ENCODE peak calls at places on chromosomes 3 and 15, in seven cellular contexts. P, M, N, R, C, X and I are unnamed samples.
A peak's percentile ranks its signal among the peaks of the same experiment; 100 is the strongest.

GRCh38 chr3:194598771-194599557 is 34.3 kb downstream of the TMEM44 start:
- DNase-seq in P (no peak), M (no peak), N (peak; percentile 98), R (peak; percentile 98), C (peak; percentile 100), X (peak; percentile 100), I (no peak)

GRCh38 chr3:140972833-140973232 is 31.2 kb downstream of the SLC25A36 start:
- DNase-seq in P (no peak), M (no peak), N (peak; percentile 13), R (peak; percentile 42), C (peak; percentile 16), X (peak; percentile 7), I (peak; percentile 10)

GRCh38 chr3:126538966-126539365 is 15.0 kb downstream of the CHST13 start:
- DNase-seq in P (no peak), M (no peak), N (no peak), R (no peak), C (no peak), X (no peak), I (no peak)

GRCh38 chr3:120448707-120449650 is 1.8 kb downstream of the FSTL1 start:
- DNase-seq in P (peak; percentile 43), M (no peak), N (no peak), R (peak; percentile 87), C (peak; percentile 95), X (peak; percentile 91), I (peak; percentile 79)

GRCh38 chr3:125191730-125192129 is 20.8 kb downstream of the SLC12A8 start:
- DNase-seq in P (no peak), M (no peak), N (no peak), R (no peak), C (no peak), X (no peak), I (no peak)

GRCh38 chr3:137065381-137065780 is 107.6 kb downstream of the IL20RB start:
- DNase-seq in P (peak; percentile 24), M (no peak), N (no peak), R (no peak), C (no peak), X (no peak), I (peak; percentile 32)

GRCh38 chr15:98873441-98874218 is 134.0 kb downstream of the PGPEP1L start:
- DNase-seq in P (peak; percentile 78), M (peak; percentile 61), N (peak; percentile 95), R (peak; percentile 77), C (peak; percentile 95), X (peak; percentile 93), I (peak; percentile 90)

GRCh38 chr15:48582472-48583235 is 62.9 kb downstream of the FBN1 start:
- DNase-seq in P (no peak), M (no peak), N (no peak), R (peak; percentile 96), C (peak; percentile 92), X (peak; percentile 95), I (peak; percentile 53)

GRCh38 chr15:70257573-70258220 is 160.0 kb upstream of the TLE3 start:
- DNase-seq in P (no peak), M (peak; percentile 73), N (peak; percentile 63), R (no peak), C (no peak), X (no peak), I (no peak)

GRCh38 chr3:184685646-184686045 is 26.2 kb downstream of the MAGEF1 start:
- DNase-seq in P (peak; percentile 68), M (no peak), N (no peak), R (no peak), C (peak; percentile 45), X (peak; percentile 36), I (no peak)

GRCh38 chr3:25895443-25895842 is 105.6 kb downstream of the OXSM start:
- DNase-seq in P (no peak), M (no peak), N (no peak), R (peak; percentile 71), C (peak; percentile 81), X (peak; percentile 69), I (peak; percentile 54)

GRCh38 chr15:83483612-83484011 is 36.5 kb downstream of the SH3GL3 start:
- DNase-seq in P (no peak), M (no peak), N (no peak), R (no peak), C (no peak), X (no peak), I (no peak)

GRCh38 chr3:106423321-106424225 is 554.8 kb upstream of the CBLB start:
- DNase-seq in P (no peak), M (no peak), N (no peak), R (peak; percentile 60), C (peak; percentile 78), X (peak; percentile 76), I (peak; percentile 69)

GRCh38 chr3:112650472-112650871 is 9.5 kb upstream of the CCDC80 start:
- DNase-seq in P (no peak), M (no peak), N (no peak), R (peak; percentile 50), C (peak; percentile 77), X (peak; percentile 69), I (peak; percentile 71)

GRCh38 chr15:74378853-74379252 is 11.4 kb upstream of the CYP11A1 start:
- DNase-seq in P (no peak), M (no peak), N (no peak), R (peak; percentile 53), C (peak; percentile 87), X (peak; percentile 83), I (peak; percentile 84)

GRCh38 chr3:33117461-33117860 is 3.6 kb downstream of the CRTAP start:
- DNase-seq in P (no peak), M (no peak), N (no peak), R (no peak), C (no peak), X (no peak), I (no peak)

GRCh38 chr3:33111581-33111980 is 2.2 kb upstream of the CRTAP start:
- DNase-seq in P (no peak), M (no peak), N (no peak), R (no peak), C (no peak), X (no peak), I (no peak)

GRCh38 chr3:33115024-33115768 is 1.4 kb downstream of the CRTAP start:
- DNase-seq in P (peak; percentile 91), M (peak; percentile 77), N (peak; percentile 90), R (peak; percentile 92), C (peak; percentile 93), X (peak; percentile 92), I (peak; percentile 92)

GRCh38 chr3:33113772-33114621 is at the start of gene CRTAP:
- DNase-seq in P (peak; percentile 94), M (peak; percentile 98), N (peak; percentile 97), R (peak; percentile 97), C (peak; percentile 98), X (peak; percentile 96), I (peak; percentile 98)

GRCh38 chr3:33114622-33115023 is 809 bp downstream of the CRTAP start:
- DNase-seq in P (no peak), M (no peak), N (no peak), R (no peak), C (no peak), X (no peak), I (no peak)
- H3K4me3 ChIP-seq in P (peak overlapping the region; percentile 73), M (peak overlapping the region; percentile 85), N (peak overlapping the region; percentile 72), R (peak overlapping the region; percentile 64), C (peak overlapping the region; percentile 84), X (peak overlapping the region; percentile 62), I (peak overlapping the region; percentile 55)

DNA sequence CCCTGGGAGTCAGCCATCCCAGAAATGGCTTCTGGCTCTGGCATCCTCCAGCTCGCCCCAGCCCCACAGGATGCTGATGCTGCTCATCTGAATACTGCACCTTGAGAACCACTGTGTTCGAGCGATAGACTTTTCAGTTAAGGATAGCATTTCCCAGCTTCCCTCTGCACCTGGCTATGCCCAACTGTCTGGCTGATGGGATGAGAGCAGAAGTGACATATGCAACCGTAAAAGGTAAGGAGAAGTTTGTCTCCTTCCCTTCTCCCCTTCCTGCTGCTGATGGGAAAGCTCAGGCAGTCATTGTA is 9.7 kb upstream of the HHATL start:
- DNase-seq in P (no peak), M (no peak), N (no peak), R (no peak), C (no peak), X (no peak), I (no peak)
- TF ChIP-seq CTCF in P (no peak), M (no peak), N (no peak), R (no peak), C (no peak), X (no peak), I (no peak)

GRCh38 chr3:71441217-71441924 is 142.2 kb downstream of the FOXP1 start:
- DNase-seq in P (no peak), M (peak; percentile 65), N (peak; percentile 12), R (no peak), C (peak; percentile 56), X (peak; percentile 47), I (peak; percentile 82)

GRCh38 chr3:71441925-71442620 is 141.5 kb downstream of the FOXP1 start:
- DNase-seq in P (no peak), M (no peak), N (no peak), R (no peak), C (no peak), X (no peak), I (no peak)

GRCh38 chr3:71444028-71444860 is 139.3 kb downstream of the FOXP1 start:
- DNase-seq in P (no peak), M (peak; percentile 80), N (peak; percentile 97), R (peak; percentile 73), C (peak; percentile 88), X (peak; percentile 84), I (peak; percentile 98)

GRCh38 chr3:71443332-71443731 is 140.2 kb downstream of the FOXP1 start:
- DNase-seq in P (no peak), M (no peak), N (peak; percentile 32), R (no peak), C (no peak), X (no peak), I (no peak)

DNA sequence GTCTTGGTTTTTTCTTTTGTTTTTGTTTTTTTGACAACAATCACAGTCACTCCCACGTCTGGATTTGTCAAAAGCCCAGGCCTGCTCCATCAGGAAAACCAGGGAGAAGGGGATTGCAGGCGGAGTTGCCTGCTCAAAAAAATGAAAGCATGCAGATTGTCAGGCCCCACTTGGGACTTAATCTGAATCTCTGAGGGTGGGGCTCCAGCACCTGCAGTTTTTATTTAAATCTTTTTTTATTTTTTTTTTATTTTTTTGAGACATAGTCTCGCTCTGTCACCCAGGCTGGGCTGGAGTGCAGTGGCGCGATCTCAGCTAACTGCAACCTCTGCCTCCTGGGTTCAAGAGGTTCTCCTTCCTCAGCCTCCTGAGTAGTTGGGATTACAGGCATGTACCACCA is 140.9 kb downstream of the FOXP1 start:
- DNase-seq in P (no peak), M (no peak), N (no peak), R (no peak), C (no peak), X (no peak), I (no peak)
- H3K4me3 ChIP-seq in P (no peak overlapping the region), M (no peak overlapping the region), N (no peak overlapping the region), R (no peak overlapping the region), C (no peak overlapping the region), X (no peak overlapping the region), I (no peak overlapping the region)

DNA sequence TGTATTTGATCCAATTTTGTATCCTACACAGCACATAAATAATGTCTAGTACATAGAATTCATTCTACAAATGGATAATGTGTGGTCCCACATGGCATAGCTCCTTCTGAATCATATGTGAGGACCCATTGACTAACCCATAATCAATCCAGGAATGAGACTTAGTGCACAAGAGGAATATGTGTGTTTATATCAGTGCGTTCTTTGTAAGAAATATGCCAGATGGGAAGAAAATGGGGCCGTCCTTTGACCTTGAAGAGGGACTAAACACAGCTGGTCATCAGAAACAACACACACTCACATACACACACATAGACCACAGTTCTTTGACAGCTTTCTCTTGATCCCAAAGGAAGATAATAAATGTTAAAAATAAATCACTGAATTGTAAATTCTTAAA is 282.7 kb upstream of the SEMA6D start:
- DNase-seq in P (no peak), M (no peak), N (no peak), R (no peak), C (no peak), X (no peak), I (no peak)
- TF ChIP-seq CTCF in P (no peak), M (no peak), N (no peak), R (no peak), C (no peak), X (no peak), I (no peak)